ENCODE peak calls at places on chromosomes 6 and 20, in nine cellular contexts. X is left lung, V is epithelial cell of esophagus, Q is astrocyte of the spinal cord, Y is neural progenitor cell, W is lung, J is bronchial epithelial cell, E is breast epithelium, D is choroid plexus epithelial cell. Z is an unnamed sample.

GRCh38 chr6:164520916-164521315 is 788.5 kb downstream of the C6orf118 start:
- DNase-seq in Y (no peak), Q (no peak), J (no peak), E (no peak), W (no peak), D (no peak), V (no peak), X (no peak), Z (no peak)

GRCh38 chr6:4157506-4157905 is 22.1 kb upstream of the ECI2 start:
- DNase-seq in X (no peak), Y (no peak), Q (no peak), V (no peak), J (no peak), W (peak), D (no peak), E (no peak), Z (no peak)

GRCh38 chr6:98877250-98877649 is 42.9 kb downstream of the POU3F2 start:
- DNase-seq in E (no peak), Q (no peak), J (no peak), X (no peak), V (no peak), W (no peak), D (peak), Y (no peak), Z (no peak)

GRCh38 chr20:43508604-43509040 is 1.1 kb downstream of the L3MBTL1 start:
- DNase-seq in Y (peak), W (no peak), Q (no peak), X (no peak), E (no peak), D (peak), J (no peak), V (no peak), Z (no peak)

GRCh38 chr6:158715330-158716311 is 65.8 kb downstream of the SYTL3 start:
- DNase-seq in E (no peak), V (no peak), Y (no peak), W (peak), Q (no peak), X (no peak), D (no peak), J (no peak), Z (no peak)

GRCh38 chr6:33702345-33702977 is 9.0 kb downstream of the UQCC2 start:
- DNase-seq in Q (peak), J (peak), Y (peak), V (peak), X (no peak), D (peak), W (no peak), E (no peak), Z (no peak)

GRCh38 chr6:33695451-33695855 is 16.0 kb downstream of the UQCC2 start:
- DNase-seq in J (peak), V (peak), W (no peak), Y (no peak), X (no peak), E (no peak), D (no peak), Q (no peak), Z (no peak)

GRCh38 chr6:166747644-166748595 is 120.9 kb upstream of the RPS6KA2 start:
- DNase-seq in W (no peak), V (no peak), D (no peak), E (no peak), Y (no peak), J (no peak), Q (no peak), X (no peak), Z (no peak)

GRCh38 chr6:158835616-158836221 is 16.6 kb upstream of the EZR start:
- DNase-seq in X (peak), D (no peak), W (peak), J (peak), Q (no peak), Y (peak), V (no peak), E (no peak), Z (no peak)

GRCh38 chr6:105429676-105430075 is 26.8 kb upstream of the PREP start:
- DNase-seq in Y (no peak), Q (no peak), W (no peak), D (peak), V (no peak), E (no peak), X (no peak), J (no peak), Z (no peak)

GRCh38 chr6:88653936-88654335 is 309.5 kb downstream of the RNGTT start:
- DNase-seq in X (no peak), J (peak), W (no peak), D (no peak), E (no peak), V (no peak), Q (no peak), Y (no peak), Z (no peak)

GRCh38 chr6:30508890-30509736 is 19.8 kb downstream of the HLA-E start:
- DNase-seq in V (peak), D (peak), Q (no peak), X (no peak), E (no peak), Y (no peak), J (peak), W (no peak), Z (peak)

GRCh38 chr6:122838060-122838780 is 49.2 kb downstream of the SMPDL3A start:
- DNase-seq in W (no peak), E (no peak), Y (no peak), Q (peak), D (peak), X (no peak), V (peak), J (peak), Z (no peak)

GRCh38 chr20:48489046-48489463 is 338.7 kb downstream of the PREX1 start:
- DNase-seq in V (no peak), W (no peak), X (no peak), J (no peak), Y (no peak), D (no peak), Q (no peak), E (no peak), Z (no peak)

GRCh38 chr20:14724036-14724435 is 386.6 kb upstream of the FLRT3 start:
- DNase-seq in J (no peak), D (no peak), W (no peak), E (no peak), Y (no peak), V (no peak), X (no peak), Q (no peak), Z (no peak)

GRCh38 chr6:42179956-42180335 is 6.8 kb downstream of the GUCA1A start:
- DNase-seq in V (peak), J (peak), W (no peak), D (no peak), X (no peak), Q (no peak), E (no peak), Y (no peak), Z (no peak)

GRCh38 chr6:51462896-51463679 is 624.3 kb downstream of the PKHD1 start:
- DNase-seq in D (no peak), X (no peak), E (no peak), Q (no peak), V (no peak), W (no peak), J (no peak), Y (no peak), Z (no peak)

GRCh38 chr6:29926081-29926794 is 16.1 kb upstream of the HLA-A start:
- DNase-seq in Q (peak), V (peak), E (no peak), W (no peak), Y (no peak), X (peak), D (peak), J (peak), Z (no peak)

GRCh38 chr6:1645466-1646185 is 35.9 kb downstream of the FOXC1 start:
- DNase-seq in X (no peak), D (no peak), E (no peak), Y (no peak), Q (no peak), J (no peak), W (no peak), V (no peak), Z (no peak)

GRCh38 chr6:7512320-7512719 is 29.2 kb upstream of the DSP start:
- DNase-seq in V (no peak), X (no peak), Q (no peak), W (no peak), D (no peak), J (no peak), Y (no peak), E (no peak), Z (no peak)
- H3K4me3 ChIP-seq in V (no peak), X (no peak), Q (no peak), W (no peak), D (no peak), J (no peak), Y (no peak), E (no peak), Z (no peak)

DNA sequence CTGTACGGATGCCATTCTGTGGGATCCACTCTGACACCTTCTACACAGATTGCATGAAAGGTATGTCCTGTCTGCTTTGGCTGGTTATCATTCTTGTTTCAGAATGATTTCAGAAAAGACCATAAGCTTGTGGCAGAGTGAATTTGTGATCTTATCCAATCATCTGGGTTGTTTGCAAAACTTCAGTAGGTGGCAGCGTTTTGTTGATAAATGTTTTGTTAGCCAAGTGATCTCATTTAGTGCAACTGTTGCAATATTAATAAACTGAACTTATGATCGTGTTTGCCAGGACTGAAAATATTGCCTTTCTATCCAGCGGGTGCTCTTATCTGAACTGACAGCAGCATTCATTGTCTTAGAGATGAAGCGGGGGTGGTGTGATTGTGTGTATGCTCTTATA is 613.2 kb upstream of the NOX3 start:
- DNase-seq in E (no peak), Y (no peak), X (no peak), D (peak), Q (no peak), V (no peak), J (peak), W (no peak), Z (no peak)
- TF ChIP-seq CTCF in E (no peak), Y (peak), X (no peak), D (no peak), Q (no peak), V (no peak), J (no peak), W (no peak), Z (no peak)

DNA sequence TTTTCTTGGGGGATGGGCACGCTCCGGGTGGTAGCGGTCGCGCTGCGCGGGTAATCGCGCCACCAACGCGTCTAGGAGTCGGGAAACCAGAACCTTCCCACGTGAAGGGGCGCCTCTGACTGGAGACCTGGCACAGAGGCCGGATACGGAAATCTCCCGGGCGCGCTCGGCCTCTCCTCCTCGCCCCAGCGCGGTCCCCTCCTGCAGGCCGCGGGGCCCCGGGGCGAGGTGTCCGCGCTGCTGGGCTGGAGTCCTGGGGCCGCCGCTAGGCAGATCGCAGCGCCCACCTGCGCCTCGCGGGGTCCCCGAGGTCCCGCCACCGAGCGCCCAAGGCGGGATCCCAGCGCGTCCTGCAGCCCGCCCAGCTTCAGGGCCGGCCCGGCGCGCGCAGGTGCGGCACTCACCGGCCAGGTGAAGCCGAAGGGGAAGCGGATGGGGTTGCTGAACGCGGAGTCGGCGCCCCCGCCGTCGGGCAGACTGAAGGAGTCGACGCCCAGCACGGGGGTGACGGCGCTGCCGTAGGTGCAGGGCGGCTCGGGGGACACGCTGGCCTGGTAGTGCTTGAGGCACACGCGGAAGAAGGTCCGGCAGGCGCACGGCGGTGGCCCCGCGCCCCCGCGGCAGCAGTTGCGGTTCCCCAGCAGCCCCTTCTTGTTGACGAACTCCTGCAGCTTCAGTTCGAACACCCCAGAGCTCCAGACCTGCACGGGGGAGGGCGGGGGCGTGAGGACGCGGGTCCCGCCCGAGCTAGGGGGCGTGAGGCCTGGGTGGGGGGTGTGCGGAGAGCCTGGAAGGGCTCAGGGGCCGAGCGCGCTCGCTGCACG is 1.6 kb downstream of the DLL1 start:
- DNase-seq in Y (peak), E (no peak), D (no peak), W (no peak), X (no peak), V (peak), J (no peak), Q (no peak), Z (no peak)
- H3K4me3 ChIP-seq in Y (peak), E (peak), D (no peak), W (peak), X (peak), V (peak), J (peak), Q (peak), Z (peak)

GRCh38 chr20:39066464-39066863 is 104.3 kb downstream of the DHX35 start:
- DNase-seq in J (no peak), Y (peak), E (no peak), X (no peak), Q (no peak), D (no peak), W (no peak), V (no peak), Z (no peak)
- TF ChIP-seq CTCF in J (no peak), Y (peak), E (no peak), X (no peak), Q (no peak), D (no peak), W (no peak), V (no peak), Z (no peak)

GRCh38 chr6:157383471-157383870 is 2.5 kb downstream of the ZDHHC14 start:
- DNase-seq in W (no peak), E (no peak), Q (no peak), J (no peak), Y (no peak), V (no peak), D (no peak), X (no peak), Z (no peak)
- H3K4me3 ChIP-seq in W (no peak), E (peak), Q (no peak), J (no peak), Y (peak), V (no peak), D (no peak), X (no peak), Z (peak)

DNA sequence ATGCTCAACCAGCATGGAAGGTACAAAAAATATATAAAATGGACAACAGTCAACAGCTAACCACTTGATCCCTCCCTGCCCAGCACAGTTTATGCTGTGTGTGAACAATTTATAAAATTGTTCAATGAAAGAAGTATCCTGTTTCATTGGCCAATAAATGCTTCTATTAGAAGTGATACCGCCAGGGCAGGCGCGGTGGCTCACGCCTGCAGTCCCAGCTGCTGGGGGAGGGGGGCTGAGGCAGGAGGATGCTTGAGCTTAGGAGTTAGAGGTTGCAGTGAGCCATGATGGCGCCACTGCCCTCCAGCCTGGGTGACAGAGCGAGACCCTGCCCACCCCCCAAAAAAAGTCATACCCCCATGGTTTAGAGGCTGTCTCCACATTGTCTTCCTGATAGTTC is 4.6 kb downstream of the AGPAT4 start:
- DNase-seq in W (no peak), Y (no peak), D (no peak), J (no peak), X (no peak), Q (no peak), V (no peak), E (no peak), Z (no peak)
- TF ChIP-seq CTCF in W (no peak), Y (no peak), D (no peak), J (no peak), X (no peak), Q (no peak), V (no peak), E (no peak), Z (no peak)

GRCh38 chr20:1968958-1969357 is 24.9 kb downstream of the PDYN start:
- DNase-seq in Y (peak), J (no peak), X (no peak), E (no peak), V (no peak), Q (no peak), W (no peak), D (no peak), Z (no peak)

GRCh38 chr20:1961374-1961773 is 32.5 kb downstream of the PDYN start:
- DNase-seq in D (no peak), X (no peak), V (no peak), Q (no peak), Y (no peak), J (no peak), E (no peak), W (no peak), Z (no peak)

GRCh38 chr20:1964061-1964460 is 29.8 kb downstream of the PDYN start:
- DNase-seq in W (no peak), J (no peak), X (no peak), V (no peak), Q (no peak), D (no peak), E (no peak), Y (no peak), Z (no peak)

GRCh38 chr20:1965520-1966278 is 28.2 kb downstream of the PDYN start:
- DNase-seq in J (peak), X (peak), Q (peak), Y (peak), V (peak), W (peak), D (peak), E (no peak), Z (peak)

DNA sequence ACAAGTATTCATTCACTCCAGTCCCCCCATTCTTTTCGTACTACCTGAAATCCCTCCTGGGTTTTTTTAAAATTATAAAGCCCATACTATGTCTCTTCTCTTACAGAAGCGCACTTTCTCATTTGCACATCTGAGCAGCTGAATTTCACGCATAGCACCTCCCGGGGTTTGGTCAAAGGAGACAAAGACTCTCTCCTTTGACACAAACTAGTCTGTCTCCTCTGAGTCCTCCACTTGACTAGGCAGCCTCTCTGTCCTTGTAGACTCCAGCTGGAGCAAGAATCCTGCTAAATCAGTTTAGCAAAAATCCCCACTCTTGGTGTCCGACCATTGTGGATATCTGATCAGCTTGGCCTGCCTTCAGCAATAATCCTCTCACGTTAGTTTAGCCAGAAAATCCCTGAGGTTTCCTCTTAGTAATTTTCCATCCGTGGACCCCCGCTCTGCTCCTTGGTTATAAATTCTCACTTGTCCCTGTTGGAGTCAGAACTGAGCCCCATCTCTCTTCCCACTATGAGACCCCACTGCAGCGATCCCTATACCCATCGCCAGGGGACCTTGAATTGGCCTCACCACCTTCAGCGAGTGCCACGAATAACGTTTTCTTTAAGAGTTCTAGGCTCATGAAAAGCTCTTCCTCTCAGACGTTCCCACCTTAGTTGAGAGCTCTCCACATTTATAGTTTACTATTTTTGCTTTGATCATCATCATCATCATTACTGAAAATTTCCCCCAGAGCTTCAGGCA is 29.0 kb downstream of the PDYN start:
- DNase-seq in X (no peak), J (no peak), V (no peak), W (no peak), E (no peak), Q (no peak), D (no peak), Y (peak), Z (no peak)
- H3K4me3 ChIP-seq in X (no peak), J (no peak), V (no peak), W (no peak), E (no peak), Q (no peak), D (no peak), Y (peak), Z (peak)

GRCh38 chr6:117482240-117483003 is at the start of gene DCBLD1:
- DNase-seq in X (peak), W (peak), Q (peak), E (peak), D (peak), V (peak), Y (peak), J (peak), Z (peak)
- TF ChIP-seq CTCF in X (no peak), W (no peak), Q (peak), E (no peak), D (no peak), V (no peak), Y (peak), J (peak), Z (no peak)

Z was measured in ascending aorta.